ENCODE peak calls at places on chromosomes 11 and 22, in ten cellular contexts. J is endothelial cell, T is right atrium auricular region, S is fibroblast of lung, A is AG10803, Y is progenitor cell of endocrine pancreas, N is HFF-Myc, V is GM13977, D is Caco-2, K is transverse colon. B is an unnamed sample.
A peak's percentile ranks its signal among the peaks of the same experiment; 100 is the strongest.

GRCh38 chr11:125404136-125404810 is 91.8 kb downstream of the FEZ1 start:
- DNase-seq in N (no peak), J (no peak), T (no peak), A (no peak), D (no peak), V (no peak), K (no peak), Y (no peak), S (no peak), B (no peak)

GRCh38 chr11:36048496-36049247 is 104.8 kb downstream of the LDLRAD3 start:
- DNase-seq in A (no peak), D (peak; percentile 53), K (no peak), V (no peak), S (peak; percentile 51), Y (no peak), T (no peak), N (no peak), J (no peak), B (no peak)

GRCh38 chr22:47236718-47237117 is 474.3 kb downstream of the TBC1D22A start:
- DNase-seq in S (no peak), D (no peak), A (no peak), J (no peak), T (no peak), K (no peak), Y (no peak), V (no peak), N (no peak), B (no peak)

GRCh38 chr11:608751-609354 is 6.9 kb downstream of the IRF7 start:
- DNase-seq in K (no peak), S (no peak), A (no peak), N (no peak), Y (no peak), T (no peak), D (no peak), V (no peak), J (no peak), B (no peak)

GRCh38 chr11:47433157-47433556 is 6.9 kb upstream of the PSMC3 start:
- DNase-seq in J (no peak), T (no peak), N (no peak), V (no peak), A (peak; percentile 31), Y (no peak), D (peak; percentile 68), S (no peak), K (no peak), B (no peak)

GRCh38 chr11:46381046-46381835 is at the start of gene MDK:
- DNase-seq in D (peak; percentile 79), Y (peak; percentile 65), K (peak; percentile 39), J (peak; percentile 69), N (no peak), T (no peak), S (no peak), V (peak; percentile 74), A (no peak), B (peak; percentile 83)

GRCh38 chr22:33853200-33854097 is 66.8 kb downstream of the LARGE1 start:
- DNase-seq in S (peak; percentile 81), T (peak; percentile 73), N (no peak), V (peak; percentile 60), Y (no peak), D (no peak), K (peak; percentile 78), A (peak; percentile 77), J (no peak), B (no peak)

GRCh38 chr11:3002871-3003270 is 10.7 kb upstream of the NAP1L4 start:
- DNase-seq in V (no peak), K (no peak), J (no peak), A (no peak), Y (no peak), N (no peak), S (no peak), D (no peak), T (no peak), B (peak; percentile 78)

GRCh38 chr11:102287963-102288744 is 29.1 kb upstream of the BIRC3 start:
- DNase-seq in A (peak; percentile 78), K (peak; percentile 37), Y (no peak), D (peak; percentile 66), J (peak; percentile 46), T (no peak), N (peak; percentile 69), S (peak; percentile 85), V (peak; percentile 77), B (no peak)

GRCh38 chr11:74506823-74507222 is 13.3 kb upstream of the LIPT2 start:
- DNase-seq in Y (no peak), J (no peak), S (no peak), D (no peak), N (no peak), K (no peak), A (no peak), V (no peak), T (no peak), B (no peak)

GRCh38 chr11:74507582-74507981 is 14.1 kb upstream of the LIPT2 start:
- DNase-seq in K (no peak), V (no peak), T (no peak), N (no peak), A (no peak), Y (no peak), D (no peak), S (no peak), J (no peak), B (no peak)

GRCh38 chr11:74505911-74506310 is 12.4 kb upstream of the LIPT2 start:
- DNase-seq in Y (no peak), A (no peak), N (no peak), K (no peak), J (no peak), V (no peak), D (no peak), T (no peak), S (no peak), B (no peak)

DNA sequence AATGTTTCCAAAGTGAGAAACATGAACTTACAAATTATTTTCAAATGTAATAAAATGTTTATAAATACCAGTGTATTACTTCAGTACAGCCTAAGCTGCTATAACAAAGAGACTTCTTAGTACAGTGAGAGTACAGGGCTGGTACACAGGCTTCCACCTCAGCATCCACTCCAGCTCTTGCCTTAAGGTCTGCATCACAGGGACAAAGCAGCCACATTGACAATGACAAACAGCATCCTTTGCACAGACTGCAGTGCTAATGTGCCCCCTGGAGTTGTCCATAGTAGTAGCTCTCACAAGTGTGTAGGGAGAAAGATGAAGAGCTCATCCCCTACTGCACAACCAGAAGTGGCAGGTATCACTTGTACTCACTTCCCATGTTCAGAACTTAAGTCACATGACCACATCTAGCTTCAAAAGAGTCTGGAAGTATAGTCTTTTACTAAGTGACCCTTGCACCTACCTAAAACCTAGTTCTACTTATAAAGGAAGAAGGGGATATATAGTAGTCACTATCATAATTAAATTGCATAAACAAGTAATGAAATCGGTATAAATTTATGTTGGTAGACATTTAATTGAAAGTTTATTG is 10.7 kb upstream of the LIPT2 start:
- DNase-seq in T (no peak), Y (no peak), K (no peak), N (no peak), V (no peak), J (no peak), D (no peak), S (no peak), A (no peak), B (no peak)
- TF ChIP-seq CTCF in T (no peak), Y (no peak), K (no peak), N (no peak), V (no peak), J (no peak), D (no peak), S (no peak), A (no peak), B (no peak)

DNA sequence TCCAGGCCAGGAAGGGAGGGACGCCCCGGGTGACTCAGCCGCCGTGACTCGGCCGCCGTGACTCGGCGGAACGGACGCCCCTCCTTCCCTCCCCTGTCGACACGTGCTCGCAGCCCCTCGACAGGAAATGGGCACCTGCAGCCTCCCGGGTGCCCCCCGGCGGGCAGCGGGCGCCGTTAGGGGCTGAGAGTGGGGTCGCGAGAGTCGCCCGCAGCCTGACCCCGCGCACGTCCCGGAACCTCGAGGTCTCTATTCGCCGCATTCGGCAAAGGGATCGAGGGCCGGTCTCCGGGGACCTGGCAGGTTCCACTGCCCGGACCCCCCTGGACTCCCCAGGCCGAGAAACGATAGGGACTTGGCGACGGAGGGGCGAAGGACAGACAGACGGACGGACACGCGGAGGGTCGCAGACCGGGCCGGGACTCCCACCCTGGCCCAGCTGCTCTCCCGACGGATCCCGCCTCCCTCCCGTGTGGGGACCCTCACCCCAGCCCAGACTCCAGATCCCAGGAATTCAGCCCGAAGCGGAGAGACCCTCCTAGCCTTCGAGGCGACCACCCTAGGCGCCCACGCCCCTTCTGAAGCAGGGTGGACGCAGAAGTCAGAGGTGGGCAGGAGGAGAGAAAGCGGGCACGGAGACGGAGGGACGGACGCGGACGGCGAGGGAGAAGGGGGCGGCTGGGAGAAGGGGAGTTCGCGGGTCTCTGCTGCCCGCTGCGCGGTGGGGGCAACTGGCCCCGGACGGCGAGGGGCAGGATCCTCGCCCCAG is 648 bp downstream of the FOSL1 start:
- DNase-seq in A (peak; percentile 79), S (peak; percentile 71), D (peak; percentile 70), J (peak; percentile 49), T (peak; percentile 82), Y (no peak), N (no peak), V (peak; percentile 73), K (peak; percentile 67), B (no peak)
- TF ChIP-seq CTCF in A (no peak), S (no peak), D (no peak), J (no peak), T (no peak), Y (no peak), N (no peak), V (peak; percentile 30), K (no peak), B (peak; percentile 15)

GRCh38 chr22:38071421-38072321 is 12.3 kb downstream of the SLC16A8 start:
- DNase-seq in N (no peak), S (no peak), Y (no peak), T (no peak), J (no peak), V (no peak), K (no peak), D (no peak), A (no peak), B (no peak)
- TF ChIP-seq CTCF in N (no peak), S (no peak), Y (no peak), T (no peak), J (no peak), V (no peak), K (no peak), D (no peak), A (no peak), B (no peak)

GRCh38 chr11:44978279-44978960 is 27.7 kb upstream of the TP53I11 start:
- DNase-seq in D (no peak), Y (no peak), K (no peak), S (no peak), J (no peak), T (no peak), N (no peak), V (no peak), A (no peak), B (no peak)

GRCh38 chr11:44978961-44979331 is 28.3 kb upstream of the TP53I11 start:
- DNase-seq in T (no peak), K (peak; percentile 84), A (no peak), J (no peak), S (no peak), Y (no peak), N (no peak), D (no peak), V (no peak), B (peak; percentile 42)

GRCh38 chr11:44979536-44980399 is 29.1 kb upstream of the TP53I11 start:
- DNase-seq in N (no peak), Y (no peak), S (no peak), T (no peak), J (peak; percentile 30), K (peak; percentile 85), D (no peak), V (no peak), A (no peak), B (peak; percentile 82)

GRCh38 chr11:44976576-44976975 is 25.9 kb upstream of the TP53I11 start:
- DNase-seq in T (no peak), K (peak; percentile 30), S (no peak), Y (no peak), D (no peak), A (no peak), J (no peak), N (no peak), V (no peak), B (no peak)

GRCh38 chr11:44977493-44977984 is 26.9 kb upstream of the TP53I11 start:
- DNase-seq in A (no peak), D (no peak), Y (no peak), J (peak; percentile 34), V (no peak), T (no peak), K (peak; percentile 41), N (no peak), S (no peak), B (peak; percentile 52)
- TF ChIP-seq CTCF in A (peak; percentile 18), D (no peak), Y (peak; percentile 36), J (no peak), V (no peak), T (no peak), K (no peak), N (no peak), S (peak; percentile 41), B (peak; percentile 51)

B was measured in chondrocyte.